ENCODE peak calls at places on chromosomes 6 and 20, in six cellular contexts. One of them, this sample, is unnamed. For H3K4me1, the result is how much of the 10 kb centered on the place peaks cover.

GRCh38 chr6:111427341-111428116 is 55.5 kb downstream of the REV3L start:
- DNase-seq in tibial nerve: no peak
- DNase-seq in fibroblast of lung: peak
- DNase-seq in body of pancreas: no peak
- DNase-seq in A549: peak
- DNase-seq in ovary: no peak
- DNase-seq in this sample: peak

GRCh38 chr6:157246771-157247484 is 76.4 kb downstream of the TMEM242 start:
- DNase-seq in fibroblast of lung: no peak
- DNase-seq in ovary: no peak
- DNase-seq in A549: no peak
- DNase-seq in body of pancreas: no peak
- DNase-seq in tibial nerve: no peak
- DNase-seq in this sample: no peak

GRCh38 chr20:38143646-38144554 is 21.2 kb downstream of the TGM2 start:
- DNase-seq in A549: peak
- DNase-seq in ovary: no peak
- DNase-seq in fibroblast of lung: peak
- DNase-seq in body of pancreas: peak
- DNase-seq in tibial nerve: no peak
- DNase-seq in this sample: peak

GRCh38 chr6:156508923-156509322 is 268.3 kb upstream of the ARID1B start:
- DNase-seq in tibial nerve: no peak
- DNase-seq in ovary: no peak
- DNase-seq in A549: no peak
- DNase-seq in fibroblast of lung: no peak
- DNase-seq in body of pancreas: no peak
- DNase-seq in this sample: peak

GRCh38 chr6:85418059-85418458 is 31.8 kb upstream of the NT5E start:
- DNase-seq in A549: no peak
- DNase-seq in tibial nerve: no peak
- DNase-seq in ovary: no peak
- DNase-seq in body of pancreas: no peak
- DNase-seq in fibroblast of lung: peak
- DNase-seq in this sample: peak

GRCh38 chr20:25300496-25301170 is 52.7 kb downstream of the PYGB start:
- DNase-seq in ovary: no peak
- DNase-seq in fibroblast of lung: no peak
- DNase-seq in body of pancreas: no peak
- DNase-seq in tibial nerve: no peak
- DNase-seq in A549: no peak
- DNase-seq in this sample: no peak

GRCh38 chr6:170140129-170140528 is 150.7 kb downstream of the DLL1 start:
- DNase-seq in fibroblast of lung: no peak
- DNase-seq in A549: no peak
- DNase-seq in tibial nerve: no peak
- DNase-seq in ovary: no peak
- DNase-seq in body of pancreas: no peak
- DNase-seq in this sample: no peak

GRCh38 chr6:102742033-102742432 is 1348.5 kb downstream of the GRIK2 start:
- DNase-seq in ovary: no peak
- DNase-seq in A549: no peak
- DNase-seq in fibroblast of lung: no peak
- DNase-seq in body of pancreas: no peak
- DNase-seq in tibial nerve: no peak
- DNase-seq in this sample: no peak

GRCh38 chr6:134400941-134401340 is 83.0 kb upstream of the SGK1 start:
- DNase-seq in body of pancreas: no peak
- DNase-seq in tibial nerve: no peak
- DNase-seq in A549: no peak
- DNase-seq in fibroblast of lung: no peak
- DNase-seq in ovary: no peak
- DNase-seq in this sample: no peak

GRCh38 chr20:57695012-57695411 is 14.8 kb downstream of the PMEPA1 start:
- DNase-seq in body of pancreas: peak
- DNase-seq in A549: peak
- DNase-seq in ovary: no peak
- DNase-seq in fibroblast of lung: no peak
- DNase-seq in tibial nerve: no peak
- DNase-seq in this sample: peak

GRCh38 chr6:102571236-102571908 is 1177.9 kb downstream of the GRIK2 start:
- DNase-seq in fibroblast of lung: no peak
- DNase-seq in ovary: no peak
- DNase-seq in A549: no peak
- DNase-seq in body of pancreas: no peak
- DNase-seq in tibial nerve: no peak
- DNase-seq in this sample: no peak

GRCh38 chr6:112833546-112834215 is 486.6 kb downstream of the RFPL4B start:
- DNase-seq in fibroblast of lung: peak
- DNase-seq in A549: no peak
- DNase-seq in body of pancreas: no peak
- DNase-seq in tibial nerve: no peak
- DNase-seq in ovary: no peak
- DNase-seq in this sample: no peak

GRCh38 chr6:100203391-100203790 is 209.4 kb upstream of the MCHR2 start:
- DNase-seq in fibroblast of lung: peak
- DNase-seq in body of pancreas: no peak
- DNase-seq in ovary: no peak
- DNase-seq in A549: peak
- DNase-seq in tibial nerve: no peak
- DNase-seq in this sample: peak

GRCh38 chr6:95133578-95133977 is 443.8 kb upstream of the MANEA start:
- DNase-seq in tibial nerve: no peak
- DNase-seq in A549: peak
- DNase-seq in fibroblast of lung: peak
- DNase-seq in body of pancreas: no peak
- DNase-seq in ovary: no peak
- DNase-seq in this sample: peak

GRCh38 chr6:148969679-148970078 is 222.8 kb downstream of the UST start:
- DNase-seq in ovary: no peak
- DNase-seq in A549: no peak
- DNase-seq in fibroblast of lung: peak
- DNase-seq in body of pancreas: no peak
- DNase-seq in tibial nerve: peak
- DNase-seq in this sample: no peak

GRCh38 chr6:62283828-62284411 is 2.1 kb downstream of the KHDRBS2 start:
- DNase-seq in A549: peak
- DNase-seq in body of pancreas: no peak
- DNase-seq in ovary: no peak
- DNase-seq in tibial nerve: peak
- DNase-seq in fibroblast of lung: peak
- DNase-seq in this sample: no peak

GRCh38 chr6:170235726-170236125 is 55.2 kb downstream of the DLL1 start:
- DNase-seq in A549: no peak
- DNase-seq in ovary: no peak
- DNase-seq in body of pancreas: peak
- DNase-seq in tibial nerve: no peak
- DNase-seq in fibroblast of lung: no peak
- DNase-seq in this sample: no peak

GRCh38 chr6:143675327-143675900 is 2.4 kb upstream of the PHACTR2 start:
- DNase-seq in tibial nerve: no peak
- DNase-seq in A549: no peak
- DNase-seq in body of pancreas: no peak
- DNase-seq in fibroblast of lung: no peak
- DNase-seq in ovary: no peak
- DNase-seq in this sample: no peak
- H3K4me1 ChIP-seq in tibial nerve: under half
- H3K4me1 ChIP-seq in A549: half or more
- H3K4me1 ChIP-seq in body of pancreas: under half
- H3K4me1 ChIP-seq in fibroblast of lung: under half
- H3K4me1 ChIP-seq in ovary: under half
- H3K4me1 ChIP-seq in this sample: half or more

DNA sequence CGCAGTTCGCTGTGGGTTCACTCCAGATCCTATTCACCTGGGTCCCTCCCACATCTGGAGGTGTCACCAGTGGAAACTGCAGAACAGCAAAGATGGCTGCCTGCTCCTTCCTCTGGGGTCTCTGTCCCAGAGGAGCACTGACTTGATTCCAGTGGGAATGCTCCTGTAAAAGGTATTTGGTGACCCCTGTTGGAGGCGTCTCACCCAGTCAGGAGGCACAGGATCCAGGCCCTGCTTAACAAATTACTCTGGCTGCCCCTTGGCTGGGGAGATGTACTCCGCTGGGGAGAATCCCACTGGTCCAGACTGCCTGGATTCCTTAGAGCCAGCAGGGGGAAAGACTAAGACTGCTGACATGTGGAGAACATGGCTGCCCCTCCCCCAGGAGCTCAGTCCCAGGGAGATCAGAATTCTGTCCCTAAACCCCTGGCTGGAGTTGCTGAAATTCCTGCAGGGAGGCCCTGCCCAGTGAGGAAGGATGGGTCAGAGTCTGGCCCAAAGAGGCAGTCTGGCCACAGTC is 483.0 kb downstream of the CBLN4 start:
- DNase-seq in fibroblast of lung: no peak
- DNase-seq in body of pancreas: no peak
- DNase-seq in ovary: no peak
- DNase-seq in tibial nerve: no peak
- DNase-seq in A549: no peak
- DNase-seq in this sample: no peak
- TF ChIP-seq CTCF in fibroblast of lung: no peak
- TF ChIP-seq CTCF in body of pancreas: no peak
- TF ChIP-seq CTCF in ovary: no peak
- TF ChIP-seq CTCF in tibial nerve: no peak
- TF ChIP-seq CTCF in A549: no peak
- TF ChIP-seq CTCF in this sample: no peak

GRCh38 chr6:108598316-108598863 is 37.7 kb downstream of the FOXO3 start:
- DNase-seq in tibial nerve: no peak
- DNase-seq in body of pancreas: no peak
- DNase-seq in A549: no peak
- DNase-seq in ovary: no peak
- DNase-seq in fibroblast of lung: peak
- DNase-seq in this sample: no peak

GRCh38 chr6:108594640-108595039 is 33.9 kb downstream of the FOXO3 start:
- DNase-seq in fibroblast of lung: no peak
- DNase-seq in tibial nerve: no peak
- DNase-seq in A549: no peak
- DNase-seq in body of pancreas: peak
- DNase-seq in ovary: no peak
- DNase-seq in this sample: no peak

GRCh38 chr6:108592371-108593337 is 31.9 kb downstream of the FOXO3 start:
- DNase-seq in body of pancreas: peak
- DNase-seq in fibroblast of lung: peak
- DNase-seq in ovary: no peak
- DNase-seq in A549: no peak
- DNase-seq in tibial nerve: peak
- DNase-seq in this sample: peak

GRCh38 chr6:108597601-108598315 is 37.0 kb downstream of the FOXO3 start:
- DNase-seq in fibroblast of lung: no peak
- DNase-seq in tibial nerve: no peak
- DNase-seq in A549: no peak
- DNase-seq in ovary: no peak
- DNase-seq in body of pancreas: no peak
- DNase-seq in this sample: no peak

DNA sequence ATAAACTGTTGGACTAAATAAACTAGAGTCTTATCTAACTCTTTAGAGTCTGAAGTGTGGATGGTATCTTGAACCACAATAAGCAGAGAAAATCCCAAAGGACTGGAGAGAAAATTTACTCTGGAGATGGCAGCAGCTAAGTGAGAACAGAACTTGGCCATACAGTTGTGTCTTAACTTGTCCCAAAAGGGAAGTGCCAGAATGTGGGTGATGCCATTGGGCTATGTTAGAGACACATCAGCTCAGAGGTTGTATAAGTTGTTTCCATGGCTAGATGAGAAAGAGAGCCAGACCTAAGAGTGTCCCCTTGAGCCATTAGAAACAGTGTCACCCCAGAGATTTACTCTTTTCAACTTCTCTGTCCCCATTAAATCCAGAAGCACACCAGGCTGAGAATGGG is 36.2 kb downstream of the FOXO3 start:
- DNase-seq in body of pancreas: no peak
- DNase-seq in fibroblast of lung: no peak
- DNase-seq in tibial nerve: no peak
- DNase-seq in A549: no peak
- DNase-seq in ovary: no peak
- DNase-seq in this sample: no peak
- H3K4me1 ChIP-seq in body of pancreas: half or more
- H3K4me1 ChIP-seq in fibroblast of lung: under half
- H3K4me1 ChIP-seq in tibial nerve: under half
- H3K4me1 ChIP-seq in A549: under half
- H3K4me1 ChIP-seq in ovary: under half
- H3K4me1 ChIP-seq in this sample: under half

GRCh38 chr6:131803007-131803769 is 4.6 kb upstream of the ENPP1 start:
- DNase-seq in ovary: no peak
- DNase-seq in A549: no peak
- DNase-seq in body of pancreas: no peak
- DNase-seq in tibial nerve: no peak
- DNase-seq in fibroblast of lung: no peak
- DNase-seq in this sample: no peak

GRCh38 chr6:131811510-131811909 is 3.7 kb downstream of the ENPP1 start:
- DNase-seq in ovary: no peak
- DNase-seq in A549: no peak
- DNase-seq in body of pancreas: no peak
- DNase-seq in fibroblast of lung: no peak
- DNase-seq in tibial nerve: no peak
- DNase-seq in this sample: peak

GRCh38 chr6:131807321-131807643 is 538 bp upstream of the ENPP1 start:
- DNase-seq in fibroblast of lung: no peak
- DNase-seq in body of pancreas: no peak
- DNase-seq in tibial nerve: no peak
- DNase-seq in ovary: no peak
- DNase-seq in A549: no peak
- DNase-seq in this sample: no peak

GRCh38 chr6:131808460-131809269 is 845 bp downstream of the ENPP1 start:
- DNase-seq in fibroblast of lung: no peak
- DNase-seq in tibial nerve: no peak
- DNase-seq in body of pancreas: no peak
- DNase-seq in A549: no peak
- DNase-seq in ovary: no peak
- DNase-seq in this sample: no peak

GRCh38 chr6:131807644-131808459 is at the start of gene ENPP1:
- DNase-seq in ovary: peak
- DNase-seq in A549: peak
- DNase-seq in body of pancreas: peak
- DNase-seq in fibroblast of lung: peak
- DNase-seq in tibial nerve: peak
- DNase-seq in this sample: peak
- TF ChIP-seq CTCF in ovary: peak
- TF ChIP-seq CTCF in A549: peak
- TF ChIP-seq CTCF in body of pancreas: peak
- TF ChIP-seq CTCF in fibroblast of lung: no peak
- TF ChIP-seq CTCF in tibial nerve: peak
- TF ChIP-seq CTCF in this sample: peak

GRCh38 chr6:167127785-167128531 is 5.1 kb downstream of the CCR6 start:
- DNase-seq in tibial nerve: no peak
- DNase-seq in fibroblast of lung: no peak
- DNase-seq in ovary: no peak
- DNase-seq in A549: no peak
- DNase-seq in body of pancreas: no peak
- DNase-seq in this sample: no peak

GRCh38 chr6:167124753-167125152 is 1.9 kb downstream of the CCR6 start:
- DNase-seq in tibial nerve: no peak
- DNase-seq in fibroblast of lung: no peak
- DNase-seq in body of pancreas: no peak
- DNase-seq in ovary: no peak
- DNase-seq in A549: no peak
- DNase-seq in this sample: no peak

GRCh38 chr6:167122827-167123657 is at the start of gene CCR6:
- DNase-seq in tibial nerve: no peak
- DNase-seq in fibroblast of lung: no peak
- DNase-seq in ovary: no peak
- DNase-seq in A549: no peak
- DNase-seq in body of pancreas: no peak
- DNase-seq in this sample: no peak

GRCh38 chr6:167125405-167125804 is 2.5 kb downstream of the CCR6 start:
- DNase-seq in tibial nerve: no peak
- DNase-seq in ovary: no peak
- DNase-seq in A549: no peak
- DNase-seq in fibroblast of lung: no peak
- DNase-seq in body of pancreas: no peak
- DNase-seq in this sample: no peak

GRCh38 chr6:167125950-167126349 is 3.1 kb downstream of the CCR6 start:
- DNase-seq in A549: no peak
- DNase-seq in fibroblast of lung: no peak
- DNase-seq in tibial nerve: no peak
- DNase-seq in body of pancreas: no peak
- DNase-seq in ovary: no peak
- DNase-seq in this sample: no peak
- H3K4me1 ChIP-seq in A549: under half
- H3K4me1 ChIP-seq in fibroblast of lung: under half
- H3K4me1 ChIP-seq in tibial nerve: under half
- H3K4me1 ChIP-seq in body of pancreas: under half
- H3K4me1 ChIP-seq in ovary: under half
- H3K4me1 ChIP-seq in this sample: under half